ENCODE peak calls at places on chromosomes 7 and 10, in nine cellular contexts. R is activated CD8-positive, alpha-beta T cell treated with anti-CD3 and anti-CD28 coated beads for 36 hours; J is cardiac fibroblast; N is Calu3; C is tibial artery; D is fibroblast of the aortic adventitia; W is transverse colon; G is spleen; V is GM10248. S is an unnamed sample.

GRCh38 chr10:107733328-107733727 is 568.8 kb upstream of the SORCS1 start:
- DNase-seq in R (no peak), J (peak; percentile 23), N (no peak), C (no peak), D (peak; percentile 23), W (no peak), G (no peak), V (no peak), S (peak; percentile 78)

GRCh38 chr7:99368750-99369389 is 5.7 kb upstream of the ARPC1B start:
- DNase-seq in R (no peak), J (no peak), N (no peak), C (no peak), D (no peak), W (no peak), G (no peak), V (no peak), S (no peak)

GRCh38 chr7:48090095-48090805 is 1.2 kb downstream of the UPP1 start:
- DNase-seq in R (no peak), J (peak; percentile 56), N (peak; percentile 51), C (no peak), D (peak; percentile 22), W (peak; percentile 47), G (peak; percentile 89), V (no peak), S (peak; percentile 41)

GRCh38 chr7:121195010-121195409 is 133.8 kb upstream of the WNT16 start:
- DNase-seq in R (no peak), J (no peak), N (no peak), C (no peak), D (no peak), W (no peak), G (no peak), V (no peak), S (no peak)

GRCh38 chr10:132722980-132723970 is 62.7 kb downstream of the NKX6-2 start:
- DNase-seq in R (no peak), J (no peak), N (no peak), C (no peak), D (no peak), W (no peak), G (no peak), V (no peak), S (no peak)

GRCh38 chr7:89334785-89335184 is 539.2 kb upstream of the TEX47 start:
- DNase-seq in R (no peak), J (no peak), N (no peak), C (no peak), D (no peak), W (no peak), G (no peak), V (no peak), S (peak; percentile 3)

GRCh38 chr10:131856441-131857094 is 44.2 kb upstream of the PPP2R2D start:
- DNase-seq in R (no peak), J (no peak), N (no peak), C (peak; percentile 2), D (no peak), W (no peak), G (peak; percentile 57), V (no peak), S (no peak)

GRCh38 chr10:77756319-77757232 is 119.0 kb upstream of the KCNMA1 start:
- DNase-seq in R (peak; percentile 55), J (peak; percentile 89), N (peak; percentile 64), C (no peak), D (peak; percentile 80), W (peak; percentile 24), G (no peak), V (peak; percentile 45), S (peak; percentile 98)

GRCh38 chr10:73058057-73058591 is 38.5 kb downstream of the P4HA1 start:
- DNase-seq in R (no peak), J (no peak), N (no peak), C (no peak), D (no peak), W (no peak), G (no peak), V (no peak), S (no peak)

GRCh38 chr10:73065441-73065840 is 31.2 kb downstream of the P4HA1 start:
- DNase-seq in R (no peak), J (peak; percentile 41), N (no peak), C (no peak), D (peak; percentile 18), W (no peak), G (no peak), V (no peak), S (no peak)

GRCh38 chr10:73061743-73062142 is 34.9 kb downstream of the P4HA1 start:
- DNase-seq in R (no peak), J (no peak), N (no peak), C (no peak), D (no peak), W (no peak), G (no peak), V (no peak), S (no peak)

GRCh38 chr10:73060173-73060572 is 36.5 kb downstream of the P4HA1 start:
- DNase-seq in R (no peak), J (no peak), N (no peak), C (no peak), D (no peak), W (no peak), G (no peak), V (no peak), S (no peak)

DNA sequence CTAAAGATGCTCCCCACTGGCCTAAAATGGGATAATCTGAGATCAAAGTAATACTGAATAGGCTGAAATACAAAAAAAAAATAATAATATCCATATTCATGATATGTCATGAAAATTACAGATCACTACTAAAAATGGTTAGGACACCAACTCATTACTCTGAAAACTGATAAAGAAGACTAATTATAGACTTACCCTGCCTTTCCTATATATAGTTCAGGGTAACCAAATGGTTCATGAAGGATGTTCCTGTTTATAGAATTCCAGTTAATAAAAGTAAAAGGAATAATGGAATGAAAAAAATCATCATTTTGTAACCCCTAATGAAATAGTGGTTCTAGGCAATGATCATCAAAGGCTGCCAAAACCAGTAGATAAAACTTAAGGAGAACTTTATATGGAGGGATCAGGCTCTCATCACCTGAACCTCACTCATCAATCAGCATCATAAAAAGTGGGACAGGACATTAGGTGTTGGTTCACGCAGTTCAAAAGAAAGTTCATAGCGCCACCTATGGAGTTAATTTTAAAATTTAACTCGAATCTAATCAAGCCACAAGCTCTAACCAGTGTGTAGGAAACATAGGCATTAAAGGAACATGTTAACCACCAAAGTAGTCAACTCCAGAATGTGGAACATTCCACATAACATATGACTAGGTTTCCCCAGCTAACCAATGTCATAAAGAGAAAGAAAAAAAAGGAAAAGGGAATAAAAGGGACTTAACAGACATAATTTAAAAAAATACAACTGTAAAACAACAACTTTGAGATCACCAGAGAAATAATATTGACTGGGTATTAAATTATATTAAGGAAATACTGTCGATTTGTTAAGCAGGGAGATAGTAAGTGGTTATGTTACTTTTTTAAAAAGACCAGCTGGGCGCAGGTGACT is 35.7 kb downstream of the P4HA1 start:
- DNase-seq in R (no peak), J (peak; percentile 47), N (no peak), C (no peak), D (peak; percentile 45), W (no peak), G (no peak), V (peak; percentile 22), S (peak; percentile 98)
- TF ChIP-seq CTCF in R (peak; percentile 66), J (peak; percentile 24), N (no peak), C (peak; percentile 41), D (peak; percentile 46), W (peak; percentile 19), G (no peak), V (peak; percentile 20), S (peak; percentile 100)

DNA sequence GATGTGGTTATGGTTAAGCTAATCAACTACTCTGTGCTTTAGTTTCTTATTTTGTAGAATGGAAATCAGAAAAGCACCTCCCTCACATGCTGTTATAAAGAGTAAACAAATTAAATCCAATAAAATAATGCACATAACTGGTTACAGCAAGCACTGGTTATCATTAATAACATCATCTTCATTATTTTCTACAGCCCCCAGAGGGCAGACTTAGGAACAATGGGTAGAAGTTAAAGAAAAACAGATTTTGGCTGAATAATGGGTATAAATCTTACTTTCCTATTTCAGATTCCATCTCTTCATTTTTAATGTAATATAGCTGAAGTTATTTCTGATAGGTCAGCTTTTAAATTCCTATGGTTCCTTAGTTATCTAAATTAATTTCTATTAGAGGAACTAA is 126.5 kb downstream of the DOCK4 start:
- DNase-seq in R (no peak), J (peak; percentile 51), N (no peak), C (no peak), D (peak; percentile 34), W (no peak), G (no peak), V (no peak), S (peak; percentile 27)
- TF ChIP-seq CTCF in R (no peak), J (peak; percentile 28), N (no peak), C (no peak), D (peak; percentile 34), W (no peak), G (no peak), V (peak; percentile 4), S (peak; percentile 45)

GRCh38 chr7:5437348-5437892 is 13.8 kb upstream of the TNRC18 start:
- DNase-seq in R (no peak), J (no peak), N (no peak), C (no peak), D (no peak), W (no peak), G (no peak), V (no peak), S (no peak)

GRCh38 chr7:5435291-5436002 is 11.8 kb upstream of the TNRC18 start:
- DNase-seq in R (no peak), J (no peak), N (no peak), C (no peak), D (no peak), W (no peak), G (no peak), V (peak; percentile 70), S (no peak)

GRCh38 chr7:5437987-5438386 is 14.4 kb upstream of the TNRC18 start:
- DNase-seq in R (no peak), J (no peak), N (no peak), C (no peak), D (no peak), W (no peak), G (no peak), V (no peak), S (no peak)

GRCh38 chr7:5433181-5433580 is 9.5 kb upstream of the TNRC18 start:
- DNase-seq in R (no peak), J (no peak), N (no peak), C (no peak), D (no peak), W (no peak), G (no peak), V (no peak), S (no peak)

DNA sequence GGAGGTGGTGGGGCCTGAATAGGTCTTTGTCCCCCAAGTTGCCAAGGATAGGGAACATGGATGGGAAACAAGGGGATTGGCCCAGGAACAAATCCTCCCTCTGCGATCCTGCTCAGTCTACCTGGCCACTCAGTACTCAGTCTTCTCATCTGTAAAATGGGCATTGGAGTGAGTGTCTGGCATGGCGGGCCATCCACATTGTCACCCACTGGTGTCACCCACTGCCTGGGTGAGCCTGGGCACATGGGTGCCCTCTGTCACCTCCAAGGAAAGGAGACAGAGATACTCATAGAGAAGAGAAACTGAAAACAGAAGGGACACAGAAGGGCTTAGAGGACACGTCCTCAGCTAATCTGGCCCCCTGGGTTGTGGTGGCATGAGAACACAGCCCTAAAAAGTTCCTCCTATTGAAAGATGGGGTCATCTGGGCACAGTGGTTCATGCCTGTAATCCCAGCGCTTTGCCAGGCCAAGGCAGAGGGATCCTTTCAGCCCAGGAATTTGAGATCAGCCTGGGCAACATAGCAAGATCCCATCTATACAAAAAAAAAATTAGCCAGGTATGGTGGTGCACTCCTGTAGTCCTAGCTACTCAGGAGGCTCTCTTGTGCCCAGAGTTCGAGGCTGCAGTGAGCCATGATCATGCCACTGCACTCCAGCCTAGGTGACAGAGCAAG is 12.5 kb upstream of the TNRC18 start:
- DNase-seq in R (no peak), J (no peak), N (no peak), C (no peak), D (no peak), W (no peak), G (no peak), V (no peak), S (no peak)
- TF ChIP-seq CTCF in R (no peak), J (no peak), N (no peak), C (no peak), D (no peak), W (no peak), G (no peak), V (no peak), S (no peak)

GRCh38 chr7:19213746-19214145 is 68.5 kb upstream of the FERD3L start:
- DNase-seq in R (no peak), J (no peak), N (no peak), C (no peak), D (no peak), W (no peak), G (no peak), V (no peak), S (no peak)

GRCh38 chr7:19210883-19211282 is 65.7 kb upstream of the FERD3L start:
- DNase-seq in R (no peak), J (no peak), N (no peak), C (no peak), D (no peak), W (no peak), G (no peak), V (no peak), S (no peak)

GRCh38 chr7:19215421-19215820 is 70.2 kb upstream of the FERD3L start:
- DNase-seq in R (no peak), J (peak; percentile 89), N (peak; percentile 11), C (no peak), D (peak; percentile 76), W (no peak), G (no peak), V (no peak), S (peak; percentile 49)
- TF ChIP-seq CTCF in R (no peak), J (no peak), N (no peak), C (no peak), D (no peak), W (no peak), G (no peak), V (no peak), S (no peak)

S was measured in PC-3.